ENCODE peak calls at places on chromosomes 3 and 15, in eight cellular contexts. C is testis, Z is upper lobe of left lung, E is K562, I is sigmoid colon, U is ovary, F is spleen, L is uterus. P is an unnamed sample.

GRCh38 chr3:1179116-1179515 is 86.3 kb downstream of the CNTN6 start:
- DNase-seq in C (no peak), Z (no peak), E (no peak), I (no peak), U (no peak), F (no peak), L (no peak), P (no peak)

GRCh38 chr15:65027593-65027992 is 1.8 kb downstream of the MTFMT start:
- DNase-seq in C (no peak), Z (no peak), E (no peak), I (no peak), U (no peak), F (no peak), L (no peak), P (no peak)

GRCh38 chr3:906739-907138 is 186.1 kb upstream of the CNTN6 start:
- DNase-seq in C (no peak), Z (no peak), E (no peak), I (no peak), U (no peak), F (no peak), L (no peak), P (no peak)

GRCh38 chr15:42149493-42150245 is 6.8 kb downstream of the PLA2G4F start:
- DNase-seq in C (no peak), Z (no peak), E (no peak), I (no peak), U (no peak), F (peak), L (no peak), P (no peak)

GRCh38 chr15:59918994-59919951 is 84.8 kb upstream of the FOXB1 start:
- DNase-seq in C (no peak), Z (no peak), E (no peak), I (no peak), U (no peak), F (no peak), L (no peak), P (no peak)

GRCh38 chr3:39383190-39383912 is at the start of gene SLC25A38:
- DNase-seq in C (peak), Z (peak), E (peak), I (peak), U (peak), F (peak), L (peak), P (peak)

GRCh38 chr3:58214484-58215316 is 3.9 kb upstream of the DNASE1L3 start:
- DNase-seq in C (no peak), Z (no peak), E (no peak), I (no peak), U (no peak), F (peak), L (no peak), P (peak)

GRCh38 chr3:173397161-173398110 is at the start of gene NLGN1:
- DNase-seq in C (peak), Z (peak), E (no peak), I (peak), U (peak), F (peak), L (peak), P (peak)

GRCh38 chr15:62187425-62187824 is 22.3 kb upstream of the C2CD4B start:
- DNase-seq in C (no peak), Z (no peak), E (no peak), I (no peak), U (no peak), F (no peak), L (no peak), P (no peak)

GRCh38 chr3:148372476-148372875 is 325.2 kb upstream of the AGTR1 start:
- DNase-seq in C (no peak), Z (no peak), E (no peak), I (no peak), U (no peak), F (no peak), L (no peak), P (no peak)

GRCh38 chr3:46386206-46386605 is 15.5 kb downstream of the CCR5 start:
- DNase-seq in C (no peak), Z (peak), E (no peak), I (no peak), U (no peak), F (no peak), L (no peak), P (no peak)

DNA sequence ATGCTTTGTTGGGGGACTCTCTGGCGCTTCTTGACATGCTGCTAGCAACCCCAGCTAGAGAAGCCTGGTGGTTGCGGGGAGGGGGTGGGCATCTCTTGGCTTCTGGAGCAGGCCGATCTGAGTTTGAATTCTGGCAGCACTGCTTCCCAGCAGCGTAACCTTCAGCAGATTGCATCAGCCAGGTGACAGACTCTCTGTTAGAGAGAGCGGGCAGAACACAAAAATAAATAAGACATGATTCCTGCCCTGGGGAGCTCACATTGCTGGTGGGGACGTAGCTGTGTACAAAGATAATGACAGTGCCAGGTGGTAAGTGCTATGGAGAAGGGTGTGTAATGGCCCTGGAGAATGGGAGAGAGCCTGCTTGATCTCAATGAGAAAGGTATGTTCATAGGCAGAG is 87.4 kb downstream of the THSD4 start:
- DNase-seq in C (no peak), Z (no peak), E (no peak), I (no peak), U (no peak), F (no peak), L (no peak), P (no peak)
- TF ChIP-seq POLR2A in C (no peak), Z (no peak), E (no peak), I (no peak), U (no peak), F (no peak), L (no peak), P (no peak)

DNA sequence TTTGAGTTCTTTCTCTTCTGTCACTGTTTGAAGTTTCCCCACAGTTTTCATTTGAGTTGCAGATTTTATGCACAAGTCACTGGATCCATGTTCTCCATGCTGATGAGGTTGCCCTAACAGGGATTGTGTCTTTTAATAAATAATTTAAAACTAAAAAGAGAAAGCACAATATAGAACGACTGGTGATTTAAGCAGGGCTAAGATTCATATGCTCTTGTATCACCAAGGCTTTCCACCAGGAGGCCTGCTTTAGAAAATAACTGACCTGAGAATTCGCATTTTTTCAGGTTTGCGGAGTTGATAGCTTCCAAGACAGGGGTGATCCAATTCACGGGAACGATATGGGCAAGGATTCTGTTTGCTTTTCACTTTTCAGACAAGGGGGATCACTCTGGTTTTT is 252.0 kb upstream of the VEPH1 start:
- DNase-seq in C (no peak), Z (no peak), E (no peak), I (no peak), U (no peak), F (no peak), L (no peak), P (no peak)
- TF ChIP-seq CTCF in C (no peak), Z (no peak), E (no peak), I (no peak), U (no peak), F (no peak), L (no peak), P (no peak)

GRCh38 chr3:191327526-191327925 is 1.7 kb upstream of the CCDC50 start:
- DNase-seq in C (no peak), Z (no peak), E (peak), I (no peak), U (no peak), F (no peak), L (no peak), P (no peak)

GRCh38 chr3:191330309-191330712 is at the start of gene UTS2B:
- DNase-seq in C (no peak), Z (no peak), E (peak), I (no peak), U (peak), F (no peak), L (no peak), P (no peak)

GRCh38 chr3:191328963-191329653 is at the start of gene CCDC50:
- DNase-seq in C (peak), Z (peak), E (peak), I (peak), U (peak), F (peak), L (peak), P (peak)

GRCh38 chr3:191329654-191330308 is 545 bp downstream of the UTS2B start:
- DNase-seq in C (peak), Z (peak), E (peak), I (peak), U (peak), F (peak), L (peak), P (peak)

GRCh38 chr3:191328383-191328962 is 721 bp upstream of the CCDC50 start:
- DNase-seq in C (no peak), Z (no peak), E (peak), I (no peak), U (no peak), F (no peak), L (no peak), P (no peak)
- H3K4me3 ChIP-seq in C (peak), Z (no peak), E (peak), I (peak), U (peak), F (peak), L (peak), P (no peak)

GRCh38 chr15:25468611-25469010 is 29.8 kb upstream of the UBE3A start:
- DNase-seq in C (no peak), Z (no peak), E (no peak), I (no peak), U (no peak), F (no peak), L (no peak), P (no peak)

GRCh38 chr15:25465835-25466234 is 27.0 kb upstream of the UBE3A start:
- DNase-seq in C (peak), Z (peak), E (no peak), I (no peak), U (no peak), F (no peak), L (no peak), P (no peak)

GRCh38 chr15:25470230-25470629 is 31.4 kb upstream of the UBE3A start:
- DNase-seq in C (no peak), Z (no peak), E (no peak), I (no peak), U (no peak), F (no peak), L (no peak), P (no peak)

GRCh38 chr15:25469377-25469776 is 30.6 kb upstream of the UBE3A start:
- DNase-seq in C (peak), Z (no peak), E (no peak), I (no peak), U (no peak), F (no peak), L (no peak), P (no peak)

GRCh38 chr15:25464784-25465183 is 26.0 kb upstream of the UBE3A start:
- DNase-seq in C (no peak), Z (no peak), E (no peak), I (no peak), U (no peak), F (no peak), L (no peak), P (no peak)
- TF ChIP-seq POLR2A in C (no peak), Z (no peak), E (no peak), I (no peak), U (no peak), F (no peak), L (no peak), P (no peak)

GRCh38 chr3:8713901-8714759 is 19.5 kb upstream of the CAV3 start:
- DNase-seq in C (no peak), Z (no peak), E (peak), I (no peak), U (no peak), F (no peak), L (no peak), P (no peak)
- TF ChIP-seq CTCF in C (peak), Z (no peak), E (peak), I (no peak), U (no peak), F (no peak), L (no peak), P (no peak)

P was measured in lower leg skin.